ENCODE peak calls at places on chromosomes 4 and X, in seven cellular contexts. J is suprapubic skin, I is Peyer's patch, U is AG09319, H is mucosa of descending colon, B is dorsolateral prefrontal cortex, X is AG04450. T is an unnamed sample.

GRCh38 chrX:105502336-105502735 is 281.8 kb upstream of the TEX13A start:
- DNase-seq in J (no peak), I (no peak), H (no peak), U (no peak), B (no peak), X (no peak), T (no peak)

GRCh38 chr4:83381173-83381572 is 46.5 kb upstream of the HPSE start:
- DNase-seq in I (no peak), U (no peak), H (no peak), B (no peak), X (no peak), J (no peak), T (no peak)

GRCh38 chr4:161577604-161578301 is 586.0 kb downstream of the FSTL5 start:
- DNase-seq in U (peak), B (no peak), J (no peak), I (no peak), H (no peak), X (peak), T (no peak)

GRCh38 chr4:141417387-141417786 is 196.7 kb downstream of the ZNF330 start:
- DNase-seq in H (no peak), B (no peak), U (no peak), J (no peak), X (no peak), I (no peak), T (no peak)

GRCh38 chrX:55026840-55027239 is 3.9 kb downstream of the ALAS2 start:
- DNase-seq in I (no peak), B (no peak), J (no peak), X (no peak), H (no peak), U (no peak), T (no peak)

GRCh38 chr4:47662975-47663374 is 174.9 kb downstream of the CORIN start:
- DNase-seq in H (no peak), J (no peak), I (no peak), X (no peak), B (no peak), U (no peak), T (no peak)

GRCh38 chr4:105944535-105944934 is 49.3 kb downstream of the NPNT start:
- DNase-seq in J (no peak), U (peak), H (no peak), X (no peak), B (no peak), I (no peak), T (no peak)

GRCh38 chrX:19046343-19047215 is 62.7 kb upstream of the PHKA2 start:
- DNase-seq in X (no peak), H (no peak), I (no peak), J (no peak), B (no peak), U (no peak), T (no peak)

GRCh38 chr4:118981839-118982381 is 93.3 kb downstream of the SYNPO2 start:
- DNase-seq in U (peak), J (peak), H (no peak), B (peak), I (no peak), X (peak), T (peak)

GRCh38 chrX:118350221-118350620 is 4.3 kb downstream of the WDR44 start:
- DNase-seq in J (no peak), B (no peak), U (no peak), H (no peak), I (no peak), X (no peak), T (no peak)

GRCh38 chrX:115366535-115366934 is 77.0 kb downstream of the LUZP4 start:
- DNase-seq in J (no peak), U (no peak), B (no peak), H (no peak), I (no peak), X (no peak), T (no peak)

GRCh38 chrX:115360220-115360781 is 70.8 kb downstream of the LUZP4 start:
- DNase-seq in H (no peak), U (no peak), I (no peak), J (no peak), B (no peak), X (no peak), T (no peak)

GRCh38 chrX:115364625-115365024 is 75.1 kb downstream of the LUZP4 start:
- DNase-seq in U (no peak), I (no peak), H (no peak), B (no peak), J (no peak), X (no peak), T (peak)

GRCh38 chrX:115367455-115367854 is 77.9 kb downstream of the LUZP4 start:
- DNase-seq in H (no peak), X (no peak), B (no peak), U (no peak), I (no peak), J (no peak), T (no peak)

DNA sequence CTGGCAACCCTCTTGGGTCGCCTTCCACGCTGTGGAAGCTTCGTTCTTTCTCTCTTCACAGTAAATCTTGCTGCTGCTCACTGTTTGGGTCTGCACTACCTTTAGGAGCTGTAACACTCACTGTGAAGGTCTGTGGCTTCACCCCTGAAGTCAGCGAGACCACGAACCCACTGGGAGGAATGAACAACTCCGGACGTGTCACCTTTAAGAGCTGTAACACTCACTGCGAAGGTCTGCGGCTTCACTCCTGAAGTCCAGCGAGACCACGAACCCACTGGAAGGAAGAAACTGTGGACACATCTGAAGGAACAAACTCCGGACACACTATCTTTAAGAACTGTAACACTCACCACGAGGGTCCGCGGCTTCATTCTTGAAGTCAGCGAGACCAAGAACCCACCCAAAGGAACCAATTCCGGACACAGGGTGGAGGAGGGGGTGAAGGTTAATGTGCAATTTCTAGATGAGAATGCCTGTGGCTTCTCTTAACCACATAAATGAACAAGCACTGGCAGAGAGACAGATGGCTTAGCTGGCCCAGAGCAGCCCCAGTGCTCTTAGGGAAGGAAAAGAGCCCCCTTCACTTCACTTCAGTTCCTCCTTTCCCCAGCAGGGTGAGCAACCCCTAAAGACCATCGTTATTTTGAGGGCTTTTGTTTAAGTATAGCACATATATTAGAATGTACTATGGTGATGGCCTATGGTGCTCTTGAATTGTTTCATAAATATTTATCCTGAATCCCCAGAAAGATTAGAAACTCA is 73.0 kb downstream of the LUZP4 start:
- DNase-seq in J (no peak), X (no peak), I (no peak), U (no peak), B (no peak), H (no peak), T (no peak)
- TF ChIP-seq CTCF in J (no peak), X (peak), I (no peak), U (no peak), B (no peak), H (no peak), T (no peak)

DNA sequence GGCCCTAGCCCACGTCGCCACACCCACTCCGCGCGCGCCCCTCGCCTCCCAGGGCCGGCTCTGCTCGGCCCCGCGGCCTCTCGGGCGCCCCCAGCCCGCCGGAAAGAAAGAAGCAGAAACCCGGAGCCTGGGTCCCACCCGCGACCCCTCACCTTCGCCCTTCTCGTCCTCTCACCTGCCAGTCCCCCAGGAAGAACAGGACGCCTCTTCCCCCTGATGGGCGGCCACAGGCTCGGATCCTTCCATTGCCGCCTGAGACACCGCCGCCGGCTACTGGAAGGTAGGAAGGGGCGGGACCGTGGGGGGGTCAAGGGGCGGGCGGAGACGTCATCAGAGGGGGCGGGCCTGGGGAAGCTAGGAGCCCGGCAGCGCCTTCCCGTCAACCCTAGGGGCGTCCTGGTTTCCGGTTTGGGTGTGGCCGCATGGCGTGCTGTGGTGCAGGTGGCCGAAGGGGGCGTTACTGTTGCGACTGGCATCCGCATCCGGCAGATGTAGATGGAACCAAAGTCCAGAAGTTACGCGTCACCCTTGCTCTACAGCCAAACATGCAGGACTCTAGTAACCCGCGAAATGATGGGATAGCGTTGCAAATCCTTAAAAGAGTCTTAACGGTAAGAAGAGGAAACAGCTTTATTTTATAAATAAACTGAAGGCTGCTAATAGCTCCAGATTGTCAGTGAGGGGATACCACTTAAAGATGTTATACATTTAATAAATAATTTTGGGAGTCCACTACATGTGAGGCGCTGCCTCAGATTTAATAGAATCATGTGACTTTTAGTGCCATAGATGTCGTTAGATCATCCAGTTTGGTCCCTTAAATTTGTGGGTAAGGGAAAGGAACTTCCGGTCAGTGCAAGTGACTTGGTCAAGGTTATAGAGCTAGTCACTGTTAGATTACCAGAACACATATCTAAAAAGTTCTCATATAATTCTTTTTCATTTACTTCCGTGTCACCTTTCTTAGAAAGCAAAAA is at the start of gene UBA6:
- DNase-seq in B (peak), X (peak), H (peak), J (peak), U (peak), I (peak), T (peak)
- TF ChIP-seq CTCF in B (peak), X (peak), H (peak), J (peak), U (peak), I (peak), T (no peak)

DNA sequence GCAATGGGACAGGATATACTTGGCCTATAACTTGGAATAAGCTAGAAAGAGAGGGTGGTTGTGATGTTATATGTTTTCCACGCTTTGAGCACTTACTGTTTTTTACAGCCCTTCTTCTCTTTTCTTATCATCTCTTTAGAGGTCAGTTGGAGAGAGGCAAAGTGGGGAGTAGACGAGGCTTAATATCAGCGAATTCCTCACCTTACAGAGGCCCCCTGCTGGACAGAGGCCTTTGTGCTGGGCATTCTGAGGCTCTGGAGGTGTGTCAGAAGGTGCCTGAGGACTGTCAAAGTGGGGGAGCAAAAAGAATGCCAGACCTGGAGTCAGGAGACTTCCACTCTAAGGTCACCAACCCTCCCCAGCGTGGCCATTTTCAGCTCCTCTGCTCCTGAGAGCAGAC is 42.5 kb downstream of the MAMLD1 start:
- DNase-seq in X (no peak), I (no peak), B (no peak), J (no peak), H (no peak), U (no peak), T (no peak)
- TF ChIP-seq CTCF in X (peak), I (no peak), B (no peak), J (no peak), H (no peak), U (peak), T (peak)

GRCh38 chr4:180455226-180455625 is 1788.0 kb upstream of the TENM3 start:
- DNase-seq in U (no peak), B (no peak), X (no peak), J (no peak), I (no peak), H (no peak), T (no peak)

DNA sequence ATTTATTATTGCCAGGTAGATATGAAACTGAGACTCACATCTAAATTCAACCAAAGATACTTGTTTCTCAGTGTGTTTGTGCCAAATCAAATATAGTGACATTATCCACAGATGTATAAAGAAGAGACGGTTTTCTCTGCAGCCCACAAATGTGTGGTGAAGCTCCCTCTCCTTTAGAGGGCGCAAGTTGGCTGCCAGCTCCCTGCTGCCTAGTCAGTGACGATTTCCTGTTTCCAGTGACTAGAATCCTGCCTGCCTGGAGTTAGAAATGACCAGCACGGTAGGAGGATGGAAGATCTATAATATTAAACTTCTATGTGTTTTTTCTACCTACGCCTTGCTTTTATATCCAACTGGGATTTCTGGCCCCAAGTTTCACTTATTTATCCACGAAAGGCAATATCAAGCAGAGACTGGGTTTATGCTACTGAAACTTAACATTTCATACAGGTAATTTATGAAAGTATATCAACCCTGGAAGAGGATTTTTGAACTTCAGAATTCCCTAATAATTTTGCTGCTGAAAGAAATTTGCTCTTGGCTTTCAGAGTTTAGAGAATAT is 1793.7 kb upstream of the TENM3 start:
- DNase-seq in J (no peak), X (no peak), I (no peak), H (no peak), B (no peak), U (no peak), T (peak)
- TF ChIP-seq CTCF in J (no peak), X (peak), I (no peak), H (no peak), B (no peak), U (peak), T (peak)

GRCh38 chr4:135368826-135369225 is 1167.2 kb upstream of the PABPC4L start:
- DNase-seq in I (no peak), U (no peak), J (no peak), H (no peak), B (no peak), X (no peak), T (no peak)

GRCh38 chr4:135372131-135372530 is 1170.5 kb upstream of the PABPC4L start:
- DNase-seq in J (no peak), B (no peak), U (no peak), H (peak), X (no peak), I (no peak), T (no peak)

DNA sequence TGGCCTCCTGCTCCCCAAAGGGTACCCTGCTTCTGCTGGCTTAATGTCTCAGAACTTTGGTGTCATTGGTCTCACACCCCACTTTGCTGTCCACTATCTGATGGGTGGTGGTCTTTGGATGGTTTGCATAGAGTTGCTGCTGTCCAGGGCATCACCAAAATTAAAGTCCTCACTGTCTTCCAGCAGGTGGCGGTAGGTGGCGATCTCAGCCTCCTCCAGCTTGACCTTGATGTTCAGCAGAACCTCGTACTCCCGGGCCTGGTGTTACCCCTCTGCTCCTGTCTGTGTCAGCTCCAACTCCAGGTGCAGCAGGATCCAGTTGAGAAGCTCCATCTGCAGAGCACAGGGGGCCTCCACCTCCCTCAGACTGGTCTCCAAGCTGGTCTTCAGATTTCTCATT is 1169.5 kb upstream of the PABPC4L start:
- DNase-seq in J (no peak), U (no peak), B (no peak), X (no peak), H (peak), I (no peak), T (peak)
- TF ChIP-seq CTCF in J (no peak), U (no peak), B (no peak), X (peak), H (no peak), I (no peak), T (no peak)

GRCh38 chrX:115018040-115018647 is 728 bp upstream of the IL13RA2 start:
- DNase-seq in X (no peak), H (no peak), U (no peak), B (no peak), I (no peak), J (no peak), T (peak)
- TF ChIP-seq CTCF in X (no peak), H (no peak), U (peak), B (peak), I (no peak), J (no peak), T (no peak)

DNA sequence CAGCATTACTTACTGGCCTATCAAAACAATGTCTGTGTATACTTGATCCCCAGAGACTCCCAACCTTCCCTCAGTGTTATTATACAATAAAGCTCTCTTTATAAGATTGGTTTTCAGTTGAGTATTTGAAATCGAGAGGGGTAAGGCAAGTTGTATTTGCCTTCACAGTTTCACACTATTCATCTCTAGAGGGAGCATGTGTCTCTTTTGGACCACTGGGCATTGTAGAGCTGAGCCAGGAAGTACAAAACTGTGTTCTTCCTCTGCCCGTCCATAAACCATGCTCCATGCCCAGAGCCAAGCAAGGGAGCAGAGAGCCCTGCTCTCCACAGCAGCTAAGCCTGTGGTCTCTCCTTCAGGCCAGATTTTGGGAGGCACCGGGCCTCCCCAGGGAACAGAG is 61.5 kb upstream of the HHIP start:
- DNase-seq in H (no peak), I (no peak), J (no peak), B (no peak), U (no peak), X (no peak), T (no peak)
- TF ChIP-seq CTCF in H (no peak), I (no peak), J (no peak), B (peak), U (no peak), X (no peak), T (no peak)

GRCh38 chrX:35382966-35383365 is 415.2 kb upstream of the MAGEB16 start:
- DNase-seq in H (no peak), X (no peak), J (no peak), B (no peak), I (no peak), U (no peak), T (no peak)

GRCh38 chrX:35380808-35381700 is 417.1 kb upstream of the MAGEB16 start:
- DNase-seq in J (no peak), U (no peak), I (no peak), H (no peak), X (no peak), B (no peak), T (no peak)
- TF ChIP-seq CTCF in J (peak), U (peak), I (peak), H (no peak), X (peak), B (peak), T (peak)

DNA sequence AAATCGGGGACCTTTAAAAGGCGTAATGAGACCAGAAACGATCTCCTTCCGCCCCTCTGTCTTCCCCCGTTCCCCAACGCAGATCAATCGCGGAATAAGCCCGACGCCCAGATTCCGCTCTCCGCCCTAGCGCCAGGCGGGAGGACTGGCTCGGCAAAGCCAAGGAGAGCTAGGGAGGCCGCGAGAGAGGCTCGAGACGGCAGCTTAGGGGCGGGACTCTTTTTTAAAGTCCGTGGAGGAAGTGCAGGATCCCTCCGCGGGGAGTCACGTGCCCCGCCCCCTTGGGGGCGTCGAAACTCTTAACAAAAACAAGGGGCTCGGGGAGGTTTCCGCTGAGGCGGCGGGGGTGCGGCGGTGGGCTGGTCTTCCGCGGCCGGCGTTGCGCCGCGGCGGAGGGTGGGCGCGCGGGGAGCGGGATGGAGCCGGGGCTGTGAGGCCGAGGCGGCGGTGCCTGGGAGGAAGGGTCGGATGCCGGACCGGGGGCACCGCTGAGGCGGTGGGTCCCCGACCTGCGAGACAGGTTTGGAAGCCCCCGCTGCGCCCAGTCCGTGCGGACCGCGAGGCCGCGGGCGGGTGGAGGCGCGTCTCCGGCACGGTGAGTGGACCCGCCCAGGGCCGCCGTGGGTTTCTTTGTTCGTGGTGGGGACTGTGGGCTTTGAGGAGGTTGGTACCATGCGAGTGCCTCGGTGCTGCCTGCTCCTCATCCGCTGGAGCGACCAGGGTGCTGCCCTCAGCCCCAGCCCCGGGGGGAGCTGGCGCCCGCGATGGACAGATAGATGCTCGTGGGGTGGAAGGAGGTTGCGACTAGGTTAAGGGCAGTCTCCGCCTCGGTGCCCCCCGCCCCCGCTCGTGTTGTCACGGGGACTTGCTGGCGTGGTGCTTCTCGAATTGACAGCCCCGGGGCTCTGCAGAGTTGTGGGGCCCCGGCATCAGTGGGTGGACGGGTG is at the start of gene CCNG2:
- DNase-seq in J (peak), I (peak), X (peak), H (peak), B (peak), U (peak), T (peak)
- TF ChIP-seq CTCF in J (no peak), I (peak), X (no peak), H (no peak), B (no peak), U (no peak), T (no peak)

T was measured in Caco-2.